ENCODE peak calls at places on chromosomes 3 and 15, in seven cellular contexts. T is activated CD4-positive, alpha-beta T cell treated with anti-CD3 and anti-CD28 coated beads, Interleukin-2, amount 10 ng/mL, durations not matched to agents 7 days and 5 days; J is progenitor cell of endocrine pancreas; B is psoas muscle; O is NCI-H1694; D is adipocyte; F is activated naive CD4-positive, alpha-beta T cell. H is an unnamed sample.

GRCh38 chr15:82698711-82699345 is 10.8 kb downstream of the AP3B2 start:
- DNase-seq in T (no peak), J (no peak), B (no peak), O (no peak), D (no peak), F (no peak), H (no peak)

GRCh38 chr3:15798533-15799245 is 910 bp upstream of the ANKRD28 start:
- DNase-seq in T (no peak), J (no peak), B (no peak), O (no peak), D (no peak), F (no peak), H (no peak)

GRCh38 chr3:10511809-10512494 is 6.6 kb upstream of the ATP2B2 start:
- DNase-seq in T (no peak), J (no peak), B (no peak), O (no peak), D (peak; percentile 23), F (no peak), H (no peak)

GRCh38 chr15:72203507-72203837 is 5.9 kb upstream of the GRAMD2A start:
- DNase-seq in T (no peak), J (no peak), B (peak; percentile 64), O (peak; percentile 96), D (peak; percentile 82), F (no peak), H (no peak)

GRCh38 chr3:159378391-159378790 is 576.5 kb downstream of the MFSD1 start:
- DNase-seq in T (no peak), J (no peak), B (no peak), O (no peak), D (no peak), F (no peak), H (no peak)

GRCh38 chr3:195583831-195584542 is at the start of gene APOD:
- DNase-seq in T (no peak), J (no peak), B (peak; percentile 63), O (no peak), D (peak; percentile 79), F (no peak), H (no peak)

GRCh38 chr15:36972704-36973103 is 127.6 kb downstream of the MEIS2 start:
- DNase-seq in T (no peak), J (no peak), B (no peak), O (no peak), D (no peak), F (no peak), H (no peak)

GRCh38 chr3:10226293-10226692 is 22.0 kb upstream of the TATDN2 start:
- DNase-seq in T (no peak), J (no peak), B (no peak), O (no peak), D (no peak), F (no peak), H (peak; percentile 94)

GRCh38 chr15:55257933-55258332 is 31.7 kb downstream of the RAB27A start:
- DNase-seq in T (no peak), J (no peak), B (no peak), O (no peak), D (no peak), F (no peak), H (no peak)

GRCh38 chr15:34348735-34349300 is 5.7 kb downstream of the NUTM1 start:
- DNase-seq in T (no peak), J (no peak), B (no peak), O (no peak), D (no peak), F (no peak), H (no peak)

GRCh38 chr3:129314757-129315385 is 36.2 kb downstream of the HMCES start:
- DNase-seq in T (peak; percentile 71), J (peak; percentile 74), B (peak; percentile 83), O (peak; percentile 74), D (peak; percentile 97), F (no peak), H (peak; percentile 88)

GRCh38 chr3:3708769-3709115 is 90.5 kb upstream of the LRRN1 start:
- DNase-seq in T (no peak), J (no peak), B (no peak), O (no peak), D (no peak), F (no peak), H (no peak)

GRCh38 chr3:62873672-62874397 is 1.4 kb downstream of the CADPS start:
- DNase-seq in T (no peak), J (peak; percentile 39), B (no peak), O (peak; percentile 22), D (peak; percentile 14), F (no peak), H (no peak)

GRCh38 chr15:36936652-36937051 is 163.7 kb downstream of the MEIS2 start:
- DNase-seq in T (no peak), J (no peak), B (no peak), O (no peak), D (peak; percentile 44), F (no peak), H (no peak)

GRCh38 chr3:94175677-94176076 is 112.8 kb downstream of the NSUN3 start:
- DNase-seq in T (no peak), J (no peak), B (no peak), O (no peak), D (no peak), F (no peak), H (no peak)

GRCh38 chr15:64865998-64866520 is 24.3 kb downstream of the PLEKHO2 start:
- DNase-seq in T (no peak), J (no peak), B (no peak), O (no peak), D (peak; percentile 77), F (no peak), H (peak; percentile 80)

GRCh38 chr15:38685686-38686339 is 121.2 kb upstream of the RASGRP1 start:
- DNase-seq in T (peak; percentile 79), J (no peak), B (no peak), O (no peak), D (no peak), F (no peak), H (no peak)

GRCh38 chr15:59140422-59141226 is 35.7 kb downstream of the CCNB2 start:
- DNase-seq in T (no peak), J (no peak), B (no peak), O (no peak), D (no peak), F (no peak), H (no peak)

GRCh38 chr15:82697735-82698407 is 11.8 kb downstream of the AP3B2 start:
- DNase-seq in T (no peak), J (no peak), B (no peak), O (no peak), D (no peak), F (no peak), H (no peak)

GRCh38 chr3:108153451-108153981 is 62.7 kb upstream of the CD47 start:
- DNase-seq in T (peak; percentile 77), J (no peak), B (no peak), O (peak; percentile 46), D (peak; percentile 58), F (no peak), H (peak; percentile 38)